ENCODE peak calls at places on chromosomes 4 and X, in seven cellular contexts. O is midbrain; K is stimulated activated CD4-positive, alpha-beta T cell treated with anti-CD3 and anti-CD28 coated beads, Interleukin-4, amount 100 ng/mL, for 4 hours; I is HFFc6; L is HS-5; W is aorta; J is MCF 10A. Z is an unnamed sample.

GRCh38 chrX:63275127-63275526 is 76.0 kb downstream of the SPIN4 start:
- DNase-seq in W (no peak), K (no peak), J (peak; percentile 46), I (peak; percentile 13), O (no peak), L (peak; percentile 0), Z (no peak)

GRCh38 chrX:7158468-7158990 is 10.6 kb upstream of the PUDP start:
- DNase-seq in K (no peak), J (no peak), O (no peak), I (no peak), W (no peak), L (no peak), Z (no peak)

GRCh38 chrX:154775611-154776349 is 13.1 kb downstream of the DKC1 start:
- DNase-seq in J (peak; percentile 69), K (peak; percentile 18), W (no peak), L (no peak), I (no peak), O (no peak), Z (peak; percentile 76)

GRCh38 chr4:7183780-7184460 is 8.4 kb upstream of the SORCS2 start:
- DNase-seq in L (no peak), O (no peak), K (no peak), I (no peak), J (no peak), W (peak; percentile 37), Z (no peak)

GRCh38 chr4:69038582-69038981 is 57.7 kb upstream of the UGT2B7 start:
- DNase-seq in J (peak; percentile 31), L (peak; percentile 20), O (no peak), W (no peak), K (no peak), I (peak; percentile 39), Z (peak; percentile 53)

GRCh38 chrX:39603291-39603690 is 494.5 kb downstream of the BCOR start:
- DNase-seq in K (no peak), L (no peak), W (no peak), J (no peak), O (no peak), I (no peak), Z (no peak)

GRCh38 chrX:21855937-21856415 is at the start of gene YY2:
- DNase-seq in W (no peak), O (no peak), L (no peak), K (no peak), J (no peak), I (no peak), Z (no peak)

GRCh38 chr4:42676066-42676951 is 19.4 kb upstream of the ATP8A1 start:
- DNase-seq in K (no peak), I (no peak), W (no peak), O (no peak), J (no peak), L (no peak), Z (no peak)

GRCh38 chr4:78652282-78652876 is 100.8 kb downstream of the ANXA3 start:
- DNase-seq in L (no peak), J (peak; percentile 32), O (peak; percentile 86), K (no peak), W (no peak), I (no peak), Z (no peak)

GRCh38 chr4:61350932-61351331 is 150.8 kb downstream of the ADGRL3 start:
- DNase-seq in J (no peak), W (no peak), K (no peak), L (no peak), O (no peak), I (no peak), Z (no peak)

GRCh38 chr4:120801171-120801758 is 121.3 kb downstream of the PRDM5 start:
- DNase-seq in L (peak; percentile 18), W (peak; percentile 78), O (no peak), I (peak; percentile 28), J (peak; percentile 36), K (no peak), Z (peak; percentile 25)

GRCh38 chr4:78634011-78634664 is 82.6 kb downstream of the ANXA3 start:
- DNase-seq in K (no peak), J (no peak), W (peak; percentile 83), L (no peak), I (no peak), O (peak; percentile 80), Z (no peak)

GRCh38 chrX:44071847-44072545 is 98.8 kb upstream of the NDP start:
- DNase-seq in I (peak; percentile 59), O (no peak), W (no peak), K (no peak), L (peak; percentile 44), J (peak; percentile 68), Z (no peak)

GRCh38 chr4:3414421-3415279 is 27.1 kb upstream of the HGFAC start:
- DNase-seq in J (no peak), L (no peak), K (no peak), I (no peak), W (peak; percentile 75), O (peak; percentile 31), Z (no peak)

GRCh38 chrX:23035493-23035892 is 35.7 kb downstream of the DDX53 start:
- DNase-seq in J (no peak), W (no peak), I (no peak), L (no peak), K (no peak), O (no peak), Z (peak; percentile 31)

GRCh38 chrX:145856181-145856580 is 38.6 kb downstream of the SLITRK2 start:
- DNase-seq in O (no peak), I (no peak), L (no peak), K (no peak), J (peak; percentile 52), W (no peak), Z (no peak)

Z was measured in DMS53.